ENCODE peak calls at places on chromosomes 6 and 20, in seven cellular contexts. B is iPS DF 19.7, R is fibroblast of pulmonary artery, E is colonic mucosa, P is NCI-H1105, D is fibroblast of the aortic adventitia, V is non-pigmented ciliary epithelial cell. G is an unnamed sample.

GRCh38 chr6:106501836-106502447 is 127.4 kb downstream of the RTN4IP1 start:
- DNase-seq in B (no peak), P (no peak), E (no peak), D (no peak), R (no peak), V (no peak), G (no peak)

GRCh38 chr6:93040375-93040774 is 379.0 kb downstream of the EPHA7 start:
- DNase-seq in E (no peak), P (no peak), D (no peak), B (no peak), R (peak; percentile 62), V (no peak), G (no peak)

GRCh38 chr6:166691199-166691598 is 64.1 kb upstream of the RPS6KA2 start:
- DNase-seq in V (no peak), R (peak; percentile 57), E (no peak), D (peak; percentile 49), P (no peak), B (no peak), G (no peak)

GRCh38 chr6:11111769-11112437 is 378 bp upstream of the ERVFRD-1 start:
- DNase-seq in B (no peak), P (no peak), R (peak; percentile 33), V (no peak), E (peak; percentile 18), D (no peak), G (no peak)

GRCh38 chr6:162644153-162644552 is 83.4 kb downstream of the PRKN start:
- DNase-seq in D (no peak), B (no peak), R (no peak), V (no peak), E (no peak), P (no peak), G (no peak)

GRCh38 chr6:53526000-53526399 is 18.9 kb downstream of the GCLC start:
- DNase-seq in R (no peak), D (no peak), B (no peak), P (no peak), E (no peak), V (no peak), G (no peak)

GRCh38 chr20:11755071-11755881 is 162.4 kb upstream of the BTBD3 start:
- DNase-seq in V (no peak), P (no peak), B (no peak), R (no peak), D (peak; percentile 50), E (no peak), G (no peak)

GRCh38 chr6:111743859-111744692 is 129.2 kb downstream of the FYN start:
- DNase-seq in V (no peak), R (peak; percentile 88), D (peak; percentile 94), P (no peak), E (no peak), B (no peak), G (no peak)

GRCh38 chr6:17393335-17394191 is at the start of gene CAP2:
- DNase-seq in P (peak; percentile 51), B (peak; percentile 57), V (no peak), E (peak; percentile 59), D (peak; percentile 13), R (peak; percentile 49), G (peak; percentile 51)

GRCh38 chr20:46688151-46689081 is 828 bp downstream of the TP53RK start:
- DNase-seq in E (no peak), B (no peak), R (peak; percentile 60), P (no peak), V (no peak), D (peak; percentile 59), G (no peak)

GRCh38 chr6:149895702-149896310 is 2.1 kb downstream of the RAET1E start:
- DNase-seq in B (no peak), R (peak; percentile 49), D (peak; percentile 45), E (peak; percentile 40), V (no peak), P (no peak), G (peak; percentile 38)

GRCh38 chr20:38602185-38602581 is 574 bp downstream of the ARHGAP40 start:
- DNase-seq in P (no peak), R (no peak), D (no peak), V (no peak), E (no peak), B (no peak), G (no peak)

GRCh38 chr6:144390202-144390601 is 105.1 kb downstream of the UTRN start:
- DNase-seq in E (no peak), B (peak; percentile 17), V (no peak), R (no peak), P (no peak), D (no peak), G (no peak)

GRCh38 chr6:56458324-56458884 is 184.3 kb downstream of the DST start:
- DNase-seq in E (no peak), V (no peak), D (no peak), B (no peak), P (no peak), R (no peak), G (no peak)

GRCh38 chr6:4466769-4467480 is 309.3 kb upstream of the CDYL start:
- DNase-seq in R (peak; percentile 25), D (peak; percentile 7), V (no peak), P (no peak), B (no peak), E (no peak), G (no peak)

GRCh38 chr20:44707259-44707580 is 7.9 kb upstream of the CCN5 start:
- DNase-seq in V (no peak), B (no peak), R (no peak), P (no peak), D (no peak), E (no peak), G (no peak)

GRCh38 chr6:7910654-7911344 is at the start of gene TXNDC5:
- DNase-seq in P (peak; percentile 56), V (no peak), B (no peak), D (peak; percentile 55), R (peak; percentile 69), E (peak; percentile 81), G (peak; percentile 67)

GRCh38 chr20:47656313-47656712 is 129.0 kb downstream of the SULF2 start:
- DNase-seq in R (no peak), E (no peak), P (no peak), D (no peak), V (no peak), B (no peak), G (no peak)

GRCh38 chr6:7282097-7282906 is 30.7 kb downstream of the SSR1 start:
- DNase-seq in R (no peak), B (no peak), P (no peak), V (no peak), E (no peak), D (no peak), G (no peak)

GRCh38 chr6:35054743-35055130 is 86.4 kb downstream of the TCP11 start:
- DNase-seq in R (no peak), B (no peak), V (no peak), E (no peak), D (no peak), P (no peak), G (no peak)

G was measured in mucosa of gallbladder.